ENCODE peak calls at places on chromosomes 7 and 10, in nine cellular contexts. R, L, F, Z, W, J, B, G and H are unnamed samples.

GRCh38 chr10:127880557-127880956 is 12.2 kb downstream of the CLRN3 start:
- DNase-seq in R (no peak), L (no peak), F (no peak), Z (peak; percentile 82), W (no peak), J (no peak), B (no peak), G (peak; percentile 29), H (no peak)

GRCh38 chr10:110456523-110457091 is 41.1 kb upstream of the DUSP5 start:
- DNase-seq in R (peak; percentile 47), L (peak; percentile 77), F (no peak), Z (no peak), W (no peak), J (no peak), B (peak; percentile 70), G (no peak), H (no peak)

GRCh38 chr7:2713370-2713769 is 25.4 kb downstream of the AMZ1 start:
- DNase-seq in R (no peak), L (no peak), F (peak; percentile 46), Z (peak; percentile 80), W (peak; percentile 47), J (no peak), B (no peak), G (no peak), H (no peak)

GRCh38 chr7:148921806-148922205 is 37.7 kb upstream of the EZH2 start:
- DNase-seq in R (no peak), L (no peak), F (no peak), Z (no peak), W (no peak), J (no peak), B (no peak), G (no peak), H (no peak)

GRCh38 chr7:36192050-36192824 is 39.2 kb downstream of the EEPD1 start:
- DNase-seq in R (peak; percentile 93), L (no peak), F (no peak), Z (peak; percentile 96), W (no peak), J (peak; percentile 21), B (peak; percentile 44), G (no peak), H (peak; percentile 65)

GRCh38 chr7:22255834-22256233 is 101.1 kb downstream of the RAPGEF5 start:
- DNase-seq in R (no peak), L (no peak), F (peak; percentile 21), Z (no peak), W (no peak), J (peak; percentile 46), B (no peak), G (no peak), H (no peak)

GRCh38 chr10:90742189-90742588 is 115.7 kb downstream of the HTR7 start:
- DNase-seq in R (peak; percentile 73), L (peak; percentile 64), F (no peak), Z (no peak), W (no peak), J (no peak), B (peak; percentile 46), G (no peak), H (peak; percentile 41)

GRCh38 chr7:24732646-24733413 is 24.4 kb downstream of the GSDME start:
- DNase-seq in R (peak; percentile 93), L (peak; percentile 70), F (no peak), Z (peak; percentile 63), W (no peak), J (peak; percentile 55), B (peak; percentile 76), G (no peak), H (peak; percentile 71)

GRCh38 chr10:121244791-121245190 is 353.5 kb downstream of the FGFR2 start:
- DNase-seq in R (no peak), L (peak; percentile 77), F (no peak), Z (no peak), W (no peak), J (no peak), B (no peak), G (no peak), H (peak; percentile 87)

GRCh38 chr7:2114052-2114451 is 118.7 kb downstream of the MAD1L1 start:
- DNase-seq in R (peak; percentile 78), L (peak; percentile 28), F (no peak), Z (no peak), W (no peak), J (no peak), B (peak; percentile 24), G (no peak), H (peak; percentile 74)

GRCh38 chr10:23344251-23344841 is at the start of gene C10orf67:
- DNase-seq in R (peak; percentile 46), L (no peak), F (peak; percentile 80), Z (no peak), W (peak; percentile 43), J (peak; percentile 60), B (peak; percentile 20), G (peak; percentile 30), H (peak; percentile 30)

GRCh38 chr10:30702860-30703259 is 73.3 kb upstream of the LYZL2 start:
- DNase-seq in R (no peak), L (no peak), F (no peak), Z (no peak), W (no peak), J (no peak), B (no peak), G (no peak), H (no peak)

GRCh38 chr10:30697806-30698205 is 68.3 kb upstream of the LYZL2 start:
- DNase-seq in R (no peak), L (no peak), F (no peak), Z (no peak), W (no peak), J (no peak), B (no peak), G (no peak), H (no peak)

GRCh38 chr10:30705086-30705624 is 75.6 kb upstream of the LYZL2 start:
- DNase-seq in R (no peak), L (no peak), F (no peak), Z (peak; percentile 26), W (no peak), J (no peak), B (no peak), G (no peak), H (no peak)

GRCh38 chr10:30704016-30704600 is 74.6 kb upstream of the LYZL2 start:
- DNase-seq in R (no peak), L (no peak), F (no peak), Z (no peak), W (no peak), J (no peak), B (no peak), G (no peak), H (no peak)

GRCh38 chr10:30701471-30702173 is 72.1 kb upstream of the LYZL2 start:
- DNase-seq in R (peak; percentile 72), L (no peak), F (no peak), Z (peak; percentile 80), W (no peak), J (no peak), B (peak; percentile 39), G (no peak), H (peak; percentile 78)
- H3K4me3 ChIP-seq in R (no peak overlapping the region), L (no peak overlapping the region), F (no peak overlapping the region), Z (peak overlapping the region; percentile 46), W (no peak overlapping the region), J (no peak overlapping the region), B (no peak overlapping the region), G (no peak overlapping the region), H (no peak overlapping the region)

GRCh38 chr7:117478796-117479479 is 887 bp upstream of the CFTR start:
- DNase-seq in R (no peak), L (peak; percentile 49), F (peak; percentile 43), Z (no peak), W (no peak), J (peak; percentile 24), B (no peak), G (no peak), H (no peak)
- H3K4me3 ChIP-seq in R (no peak overlapping the region), L (peak overlapping the region; percentile 41), F (peak overlapping the region; percentile 73), Z (no peak overlapping the region), W (peak overlapping the region; percentile 45), J (peak overlapping the region; percentile 73), B (peak overlapping the region; percentile 14), G (peak overlapping the region; percentile 36), H (peak overlapping the region; percentile 42)

DNA sequence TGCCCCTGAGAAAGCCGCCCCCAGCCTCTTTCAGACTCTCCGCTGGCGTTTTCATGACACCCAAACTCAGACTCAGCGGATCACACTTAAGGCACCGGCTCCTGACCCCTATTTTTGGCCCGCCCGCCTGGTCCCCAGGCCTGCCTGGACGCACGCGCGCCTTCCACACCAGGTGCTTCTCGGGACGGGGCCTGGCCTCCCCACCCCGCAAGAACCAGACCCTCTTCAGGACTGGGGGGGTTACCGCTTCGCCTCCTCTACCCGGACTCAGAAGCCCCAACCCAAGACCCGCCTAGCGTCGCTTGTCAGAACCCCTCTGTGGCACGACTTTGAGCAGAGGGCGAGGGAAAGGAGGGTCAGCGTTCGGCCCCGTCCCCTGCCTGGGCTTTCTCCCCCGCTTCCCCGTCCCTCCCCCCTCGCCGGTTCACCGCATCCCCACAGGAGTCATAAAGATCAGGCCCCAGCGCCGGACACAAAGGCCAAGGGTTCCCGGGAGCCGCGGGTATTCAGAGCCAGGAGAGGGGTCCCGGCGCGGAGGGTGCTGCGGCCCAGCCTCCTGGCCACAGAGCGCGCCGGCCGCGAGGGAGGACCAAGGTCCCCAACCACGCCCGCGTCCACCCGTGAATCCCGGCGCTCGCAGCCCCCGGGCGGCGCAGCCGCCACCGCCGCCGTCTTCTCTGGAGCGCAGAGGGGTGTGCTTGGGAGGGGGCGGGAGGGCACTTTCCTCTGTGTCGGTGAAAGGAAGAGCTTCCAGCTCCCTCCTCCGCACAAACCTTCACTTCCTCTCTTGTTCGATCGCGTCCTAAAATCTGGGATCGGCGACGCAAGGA is 351.9 kb downstream of the DNAJB6 start:
- DNase-seq in R (no peak), L (no peak), F (no peak), Z (no peak), W (no peak), J (no peak), B (no peak), G (no peak), H (no peak)
- H3K4me3 ChIP-seq in R (no peak overlapping the region), L (no peak overlapping the region), F (peak overlapping the region; percentile 42), Z (no peak overlapping the region), W (peak overlapping the region; percentile 59), J (no peak overlapping the region), B (no peak overlapping the region), G (no peak overlapping the region), H (no peak overlapping the region)

DNA sequence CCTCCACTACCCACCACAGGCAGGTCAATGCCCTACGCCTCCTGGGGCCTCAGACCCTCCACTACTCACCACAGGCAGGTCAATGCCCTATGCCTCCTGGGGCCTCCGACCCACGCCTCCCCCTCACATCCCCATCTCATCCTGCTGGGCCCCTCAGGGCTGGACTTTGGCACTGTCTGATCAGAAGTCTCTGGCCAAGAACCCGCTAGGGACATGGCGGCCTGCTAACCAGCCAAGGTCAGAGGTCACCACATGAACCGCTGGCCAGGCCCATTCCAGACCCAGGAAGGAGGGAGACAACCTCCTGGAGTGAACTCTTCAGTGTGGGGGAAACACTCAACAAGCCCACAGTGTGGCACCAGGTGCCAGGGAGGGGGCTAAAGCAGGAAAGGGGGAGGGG is 55.8 kb downstream of the STK32C start:
- DNase-seq in R (no peak), L (no peak), F (no peak), Z (no peak), W (no peak), J (no peak), B (no peak), G (no peak), H (no peak)
- H3K4me3 ChIP-seq in R (no peak overlapping the region), L (no peak overlapping the region), F (no peak overlapping the region), Z (no peak overlapping the region), W (no peak overlapping the region), J (no peak overlapping the region), B (no peak overlapping the region), G (no peak overlapping the region), H (no peak overlapping the region)

DNA sequence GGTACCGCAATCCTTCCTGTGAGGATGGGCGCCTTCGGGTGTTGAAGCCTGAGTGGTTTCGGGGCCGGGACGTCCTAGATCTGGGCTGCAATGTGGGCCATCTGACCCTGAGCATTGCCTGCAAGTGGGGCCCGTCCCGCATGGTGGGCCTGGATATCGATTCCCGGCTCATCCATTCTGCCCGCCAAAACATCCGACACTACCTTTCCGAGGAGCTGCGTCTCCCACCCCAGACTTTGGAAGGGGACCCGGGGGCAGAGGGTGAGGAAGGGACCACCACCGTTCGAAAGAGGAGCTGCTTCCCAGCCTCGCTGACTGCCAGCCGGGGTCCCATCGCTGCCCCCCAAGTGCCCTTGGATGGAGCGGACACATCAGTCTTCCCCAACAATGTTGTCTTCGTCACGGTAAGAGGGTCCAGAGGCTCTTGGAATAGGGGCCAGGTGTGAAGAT is 1.7 kb downstream of the MEPCE start:
- DNase-seq in R (no peak), L (no peak), F (no peak), Z (no peak), W (no peak), J (no peak), B (no peak), G (no peak), H (no peak)
- H3K4me3 ChIP-seq in R (peak overlapping the region; percentile 92), L (no peak overlapping the region), F (peak overlapping the region; percentile 67), Z (peak overlapping the region; percentile 83), W (peak overlapping the region; percentile 92), J (no peak overlapping the region), B (peak overlapping the region; percentile 83), G (no peak overlapping the region), H (no peak overlapping the region)